ENCODE peak calls at places on chromosome 2, in four cellular contexts. B is WTC11, V is K562, R is HepG2. G is an unnamed sample.

GRCh38 chr2:120305296-120305695 is 40.6 kb upstream of the INHBB start:
- DNase-seq in R (peak; percentile 76), V (peak; percentile 54), B (no peak), G (peak; percentile 46)

GRCh38 chr2:147910990-147911473 is 66.2 kb downstream of the ACVR2A start:
- DNase-seq in B (no peak), V (peak; percentile 11), R (peak; percentile 54), G (peak; percentile 21)

GRCh38 chr2:28420717-28421116 is 28.1 kb downstream of the FOSL2 start:
- DNase-seq in B (no peak), V (no peak), R (no peak), G (no peak)

GRCh38 chr2:234308814-234309195 is 188.1 kb downstream of the ARL4C start:
- DNase-seq in V (no peak), R (no peak), B (no peak), G (no peak)

GRCh38 chr2:240397924-240398611 is 37.4 kb upstream of the GPC1 start:
- DNase-seq in V (no peak), B (no peak), R (no peak), G (no peak)

GRCh38 chr2:170477630-170478029 is 237.5 kb upstream of the SP5 start:
- DNase-seq in V (no peak), R (no peak), B (no peak), G (no peak)

GRCh38 chr2:195413422-195413821 is 243.6 kb upstream of the SLC39A10 start:
- DNase-seq in V (no peak), R (no peak), B (no peak), G (no peak)

GRCh38 chr2:105796131-105796638 is 51.5 kb downstream of the NCK2 start:
- DNase-seq in B (no peak), R (no peak), V (no peak), G (no peak)

GRCh38 chr2:177625744-177626655 is 233.4 kb downstream of the AGPS start:
- DNase-seq in B (no peak), V (peak; percentile 69), R (no peak), G (no peak)

GRCh38 chr2:159083601-159084000 is 115.2 kb downstream of the TANC1 start:
- DNase-seq in B (no peak), R (peak; percentile 18), V (no peak), G (no peak)

GRCh38 chr2:20326163-20326780 is 24.4 kb downstream of the PUM2 start:
- DNase-seq in V (peak; percentile 48), R (peak; percentile 58), B (peak; percentile 36), G (peak; percentile 68)

GRCh38 chr2:195543063-195543462 is 114.0 kb upstream of the SLC39A10 start:
- DNase-seq in R (no peak), V (no peak), B (no peak), G (no peak)

GRCh38 chr2:150141241-150142001 is 346.0 kb downstream of the RND3 start:
- DNase-seq in V (no peak), R (no peak), B (no peak), G (no peak)

GRCh38 chr2:239780236-239780997 is 244.7 kb downstream of the NDUFA10 start:
- DNase-seq in V (no peak), B (no peak), R (no peak), G (no peak)

GRCh38 chr2:86021396-86022378 is 84.0 kb downstream of the POLR1A start:
- DNase-seq in R (no peak), B (no peak), V (no peak), G (no peak)

DNA sequence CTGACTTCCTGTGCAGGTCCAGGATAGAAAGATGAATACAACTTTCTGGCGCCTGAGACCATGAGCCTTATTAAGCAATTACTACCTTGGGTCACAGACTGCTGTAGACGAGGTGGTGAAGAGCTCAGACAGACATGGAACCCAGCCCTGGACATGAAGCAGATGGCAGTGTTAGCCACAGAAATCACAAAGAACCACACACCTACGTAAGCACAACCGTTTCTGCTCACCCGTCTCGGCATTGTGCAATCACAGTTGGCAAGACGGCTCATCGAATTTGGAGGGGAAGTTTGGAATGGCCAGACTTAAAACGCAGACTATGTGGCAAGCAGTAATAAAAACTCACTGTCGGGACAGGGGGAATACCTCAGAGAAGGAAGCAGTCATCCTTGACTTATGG is 24.3 kb upstream of the ASPRV1 start:
- DNase-seq in R (no peak), B (no peak), V (no peak), G (no peak)
- TF ChIP-seq ELF4 in R (no peak), B (no peak), V (no peak), G (no peak)

GRCh38 chr2:191657977-191658376 is 20.0 kb upstream of the NABP1 start:
- DNase-seq in B (no peak), R (no peak), V (no peak), G (no peak)
- TF ChIP-seq ELF4 in B (no peak), R (no peak), V (no peak), G (no peak)

GRCh38 chr2:221617996-221618395 is 45.9 kb upstream of the EPHA4 start:
- DNase-seq in R (no peak), B (no peak), V (no peak), G (no peak)
- TF ChIP-seq ELF4 in R (no peak), B (no peak), V (no peak), G (no peak)

GRCh38 chr2:11597538-11598225 is 63.8 kb downstream of the GREB1 start:
- DNase-seq in R (no peak), B (no peak), V (no peak), G (no peak)

GRCh38 chr2:11602563-11603182 is 67.3 kb downstream of the NTSR2 start:
- DNase-seq in B (no peak), V (no peak), R (no peak), G (no peak)

GRCh38 chr2:11596801-11597200 is 63.0 kb downstream of the GREB1 start:
- DNase-seq in B (no peak), V (no peak), R (no peak), G (no peak)

GRCh38 chr2:11592671-11593574 is 59.1 kb downstream of the GREB1 start:
- DNase-seq in V (no peak), B (no peak), R (peak; percentile 25), G (no peak)

DNA sequence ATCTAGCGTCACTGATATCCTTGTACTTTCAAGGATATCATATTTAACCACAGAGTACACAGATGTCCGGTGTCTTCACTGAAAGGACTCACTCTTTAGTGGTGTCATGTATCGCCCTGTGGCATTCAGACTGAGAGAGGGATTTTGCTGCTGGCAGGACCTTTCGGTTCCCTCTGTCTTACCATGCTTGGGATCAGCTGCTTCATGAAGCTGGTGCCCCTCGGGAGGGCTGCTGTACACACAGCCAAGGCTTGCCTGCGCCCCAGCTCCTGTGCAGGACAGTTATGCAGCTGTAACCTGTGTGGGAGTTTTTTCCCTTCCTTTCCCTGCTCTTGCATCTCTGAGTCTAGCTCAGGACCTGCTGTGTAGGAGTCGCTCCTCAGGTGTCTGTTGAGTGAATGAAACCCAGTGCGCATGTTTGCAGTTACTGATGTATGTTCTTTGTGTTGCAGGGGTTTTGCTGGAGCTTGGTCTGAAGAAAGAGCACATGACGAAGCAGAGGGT is 64.4 kb downstream of the GREB1 start:
- DNase-seq in R (no peak), V (no peak), B (no peak), G (no peak)
- TF ChIP-seq ELF4 in R (no peak), V (no peak), B (no peak), G (no peak)

GRCh38 chr2:12502759-12503158 is 214.0 kb upstream of the TRIB2 start:
- DNase-seq in B (no peak), V (no peak), R (no peak), G (no peak)
- TF ChIP-seq ELF4 in B (no peak), V (no peak), R (no peak), G (no peak)

DNA sequence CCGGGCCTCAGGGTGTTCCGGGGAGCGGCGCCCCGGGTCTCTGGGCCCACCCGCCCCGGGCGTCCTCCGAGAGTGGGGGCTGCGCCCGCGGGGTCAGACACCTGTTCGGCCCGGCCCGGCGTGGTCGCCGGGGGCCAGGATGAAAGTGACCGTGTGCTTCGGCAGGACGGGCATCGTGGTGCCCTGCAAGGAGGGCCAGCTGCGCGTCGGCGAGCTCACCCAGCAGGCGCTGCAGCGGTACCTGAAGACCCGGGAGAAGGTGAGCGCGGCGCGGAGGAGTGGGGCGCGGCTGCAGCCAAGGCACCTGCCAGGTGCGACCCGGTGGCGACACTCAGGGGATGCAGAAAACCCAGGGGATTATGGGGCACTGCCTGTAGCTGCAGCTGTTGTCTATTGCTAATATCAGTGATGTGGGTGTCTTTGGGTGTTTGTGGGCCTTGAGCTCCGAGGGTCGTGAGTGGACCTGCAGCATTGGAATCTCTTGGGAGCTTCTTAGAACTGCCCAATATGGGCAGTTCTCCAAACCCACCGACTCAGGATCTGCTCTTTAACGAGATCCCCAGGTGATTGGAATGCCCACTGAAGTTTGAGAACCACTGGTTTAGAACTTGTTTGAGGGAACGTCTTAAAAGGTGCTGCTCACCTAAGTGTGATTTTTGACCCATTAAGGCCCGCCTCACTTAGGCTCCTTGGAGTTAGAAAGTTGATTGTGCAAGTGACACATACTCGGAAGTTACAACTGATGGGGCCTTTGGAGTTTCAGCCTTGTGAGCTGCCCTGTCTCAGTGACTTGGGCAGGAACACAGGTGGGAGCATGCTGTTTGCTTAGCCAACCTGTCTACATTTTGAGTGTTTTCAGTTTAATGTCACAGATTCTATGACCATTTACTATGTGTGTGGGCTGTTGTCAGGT is 842 bp downstream of the PARD3B start:
- DNase-seq in R (no peak), B (peak; percentile 34), V (no peak), G (peak; percentile 11)
- TF ChIP-seq ELF4 in R (no peak), B (peak; percentile 10), V (no peak), G (no peak)

G was measured in HEK293T.